ENCODE peak calls at places on chromosomes 6 and 20, in five cellular contexts. One of them, this sample, is unnamed.

GRCh38 chr6:294656-295565 is 2.6 kb downstream of the DUSP22 start:
- DNase-seq in A549: no peak
- DNase-seq in activated T-helper 2 cell treated with anti-CD3 and anti-CD28 coated beads, Interferon-gamma antibody, Interleukin-2, Interleukin-4, amounts not matched to agents 10 μg/mL and 5 μg/mL and 100 μg/mL, durations not matched to agents 14 hours and 24 hours and 36 hours: peak
- DNase-seq in CD14-positive monocyte: no peak
- DNase-seq in neural crest cell: no peak
- DNase-seq in this sample: no peak

GRCh38 chr6:18362058-18362561 is 25.0 kb upstream of the RNF144B start:
- DNase-seq in CD14-positive monocyte: no peak
- DNase-seq in A549: no peak
- DNase-seq in neural crest cell: no peak
- DNase-seq in activated T-helper 2 cell treated with anti-CD3 and anti-CD28 coated beads, Interferon-gamma antibody, Interleukin-2, Interleukin-4, amounts not matched to agents 10 μg/mL and 5 μg/mL and 100 μg/mL, durations not matched to agents 14 hours and 24 hours and 36 hours: no peak
- DNase-seq in this sample: no peak

GRCh38 chr6:107290491-107290890 is 168.9 kb downstream of the PDSS2 start:
- DNase-seq in activated T-helper 2 cell treated with anti-CD3 and anti-CD28 coated beads, Interferon-gamma antibody, Interleukin-2, Interleukin-4, amounts not matched to agents 10 μg/mL and 5 μg/mL and 100 μg/mL, durations not matched to agents 14 hours and 24 hours and 36 hours: no peak
- DNase-seq in A549: no peak
- DNase-seq in neural crest cell: peak
- DNase-seq in CD14-positive monocyte: no peak
- DNase-seq in this sample: no peak

GRCh38 chr6:150767585-150768164 is 97.8 kb upstream of the MTHFD1L start:
- DNase-seq in neural crest cell: no peak
- DNase-seq in CD14-positive monocyte: no peak
- DNase-seq in activated T-helper 2 cell treated with anti-CD3 and anti-CD28 coated beads, Interferon-gamma antibody, Interleukin-2, Interleukin-4, amounts not matched to agents 10 μg/mL and 5 μg/mL and 100 μg/mL, durations not matched to agents 14 hours and 24 hours and 36 hours: no peak
- DNase-seq in A549: no peak
- DNase-seq in this sample: no peak

GRCh38 chr20:14879020-14879697 is 541.7 kb upstream of the FLRT3 start:
- DNase-seq in activated T-helper 2 cell treated with anti-CD3 and anti-CD28 coated beads, Interferon-gamma antibody, Interleukin-2, Interleukin-4, amounts not matched to agents 10 μg/mL and 5 μg/mL and 100 μg/mL, durations not matched to agents 14 hours and 24 hours and 36 hours: no peak
- DNase-seq in neural crest cell: no peak
- DNase-seq in CD14-positive monocyte: no peak
- DNase-seq in A549: peak
- DNase-seq in this sample: no peak

GRCh38 chr6:43575105-43575771 is 600 bp downstream of the XPO5 start:
- DNase-seq in CD14-positive monocyte: no peak
- DNase-seq in neural crest cell: peak
- DNase-seq in activated T-helper 2 cell treated with anti-CD3 and anti-CD28 coated beads, Interferon-gamma antibody, Interleukin-2, Interleukin-4, amounts not matched to agents 10 μg/mL and 5 μg/mL and 100 μg/mL, durations not matched to agents 14 hours and 24 hours and 36 hours: no peak
- DNase-seq in A549: no peak
- DNase-seq in this sample: peak

GRCh38 chr6:27867051-27867940 is 44.9 kb downstream of the OR2B2 start:
- DNase-seq in activated T-helper 2 cell treated with anti-CD3 and anti-CD28 coated beads, Interferon-gamma antibody, Interleukin-2, Interleukin-4, amounts not matched to agents 10 μg/mL and 5 μg/mL and 100 μg/mL, durations not matched to agents 14 hours and 24 hours and 36 hours: peak
- DNase-seq in neural crest cell: peak
- DNase-seq in CD14-positive monocyte: peak
- DNase-seq in A549: peak
- DNase-seq in this sample: peak

GRCh38 chr6:14037402-14038277 is 79.9 kb upstream of the CD83 start:
- DNase-seq in activated T-helper 2 cell treated with anti-CD3 and anti-CD28 coated beads, Interferon-gamma antibody, Interleukin-2, Interleukin-4, amounts not matched to agents 10 μg/mL and 5 μg/mL and 100 μg/mL, durations not matched to agents 14 hours and 24 hours and 36 hours: no peak
- DNase-seq in CD14-positive monocyte: no peak
- DNase-seq in A549: no peak
- DNase-seq in neural crest cell: no peak
- DNase-seq in this sample: no peak

GRCh38 chr6:159989882-159990480 is 21.1 kb downstream of the IGF2R start:
- DNase-seq in A549: no peak
- DNase-seq in neural crest cell: no peak
- DNase-seq in CD14-positive monocyte: no peak
- DNase-seq in activated T-helper 2 cell treated with anti-CD3 and anti-CD28 coated beads, Interferon-gamma antibody, Interleukin-2, Interleukin-4, amounts not matched to agents 10 μg/mL and 5 μg/mL and 100 μg/mL, durations not matched to agents 14 hours and 24 hours and 36 hours: no peak
- DNase-seq in this sample: no peak

GRCh38 chr6:105798057-105798456 is 288.1 kb upstream of the PRDM1 start:
- DNase-seq in neural crest cell: no peak
- DNase-seq in CD14-positive monocyte: no peak
- DNase-seq in activated T-helper 2 cell treated with anti-CD3 and anti-CD28 coated beads, Interferon-gamma antibody, Interleukin-2, Interleukin-4, amounts not matched to agents 10 μg/mL and 5 μg/mL and 100 μg/mL, durations not matched to agents 14 hours and 24 hours and 36 hours: no peak
- DNase-seq in A549: no peak
- DNase-seq in this sample: no peak

GRCh38 chr20:59873409-59873808 is 60.0 kb downstream of the SYCP2 start:
- DNase-seq in activated T-helper 2 cell treated with anti-CD3 and anti-CD28 coated beads, Interferon-gamma antibody, Interleukin-2, Interleukin-4, amounts not matched to agents 10 μg/mL and 5 μg/mL and 100 μg/mL, durations not matched to agents 14 hours and 24 hours and 36 hours: no peak
- DNase-seq in A549: no peak
- DNase-seq in neural crest cell: no peak
- DNase-seq in CD14-positive monocyte: no peak
- DNase-seq in this sample: no peak

GRCh38 chr6:104540743-104541142 is 319.0 kb downstream of the HACE1 start:
- DNase-seq in neural crest cell: no peak
- DNase-seq in activated T-helper 2 cell treated with anti-CD3 and anti-CD28 coated beads, Interferon-gamma antibody, Interleukin-2, Interleukin-4, amounts not matched to agents 10 μg/mL and 5 μg/mL and 100 μg/mL, durations not matched to agents 14 hours and 24 hours and 36 hours: no peak
- DNase-seq in A549: no peak
- DNase-seq in CD14-positive monocyte: no peak
- DNase-seq in this sample: no peak

GRCh38 chr6:84739866-84740208 is 24.6 kb downstream of the TBX18 start:
- DNase-seq in CD14-positive monocyte: no peak
- DNase-seq in activated T-helper 2 cell treated with anti-CD3 and anti-CD28 coated beads, Interferon-gamma antibody, Interleukin-2, Interleukin-4, amounts not matched to agents 10 μg/mL and 5 μg/mL and 100 μg/mL, durations not matched to agents 14 hours and 24 hours and 36 hours: no peak
- DNase-seq in A549: no peak
- DNase-seq in neural crest cell: no peak
- DNase-seq in this sample: no peak

GRCh38 chr6:166626177-166627038 is 643 bp downstream of the RPS6KA2 start:
- DNase-seq in activated T-helper 2 cell treated with anti-CD3 and anti-CD28 coated beads, Interferon-gamma antibody, Interleukin-2, Interleukin-4, amounts not matched to agents 10 μg/mL and 5 μg/mL and 100 μg/mL, durations not matched to agents 14 hours and 24 hours and 36 hours: peak
- DNase-seq in A549: no peak
- DNase-seq in neural crest cell: peak
- DNase-seq in CD14-positive monocyte: no peak
- DNase-seq in this sample: no peak

GRCh38 chr6:34630040-34630439 is 66.5 kb downstream of the ILRUN start:
- DNase-seq in neural crest cell: no peak
- DNase-seq in activated T-helper 2 cell treated with anti-CD3 and anti-CD28 coated beads, Interferon-gamma antibody, Interleukin-2, Interleukin-4, amounts not matched to agents 10 μg/mL and 5 μg/mL and 100 μg/mL, durations not matched to agents 14 hours and 24 hours and 36 hours: no peak
- DNase-seq in A549: peak
- DNase-seq in CD14-positive monocyte: no peak
- DNase-seq in this sample: no peak

GRCh38 chr6:16647422-16647821 is 113.8 kb downstream of the ATXN1 start:
- DNase-seq in CD14-positive monocyte: no peak
- DNase-seq in neural crest cell: no peak
- DNase-seq in activated T-helper 2 cell treated with anti-CD3 and anti-CD28 coated beads, Interferon-gamma antibody, Interleukin-2, Interleukin-4, amounts not matched to agents 10 μg/mL and 5 μg/mL and 100 μg/mL, durations not matched to agents 14 hours and 24 hours and 36 hours: no peak
- DNase-seq in A549: no peak
- DNase-seq in this sample: no peak

GRCh38 chr6:39357998-39358686 is 35.6 kb upstream of the KCNK16 start:
- DNase-seq in activated T-helper 2 cell treated with anti-CD3 and anti-CD28 coated beads, Interferon-gamma antibody, Interleukin-2, Interleukin-4, amounts not matched to agents 10 μg/mL and 5 μg/mL and 100 μg/mL, durations not matched to agents 14 hours and 24 hours and 36 hours: no peak
- DNase-seq in A549: no peak
- DNase-seq in CD14-positive monocyte: no peak
- DNase-seq in neural crest cell: no peak
- DNase-seq in this sample: no peak

GRCh38 chr6:139981810-139982550 is 607.5 kb upstream of the CITED2 start:
- DNase-seq in neural crest cell: peak
- DNase-seq in CD14-positive monocyte: no peak
- DNase-seq in A549: peak
- DNase-seq in activated T-helper 2 cell treated with anti-CD3 and anti-CD28 coated beads, Interferon-gamma antibody, Interleukin-2, Interleukin-4, amounts not matched to agents 10 μg/mL and 5 μg/mL and 100 μg/mL, durations not matched to agents 14 hours and 24 hours and 36 hours: no peak
- DNase-seq in this sample: no peak

GRCh38 chr6:50030777-50031562 is 9.2 kb upstream of the DEFB110 start:
- DNase-seq in activated T-helper 2 cell treated with anti-CD3 and anti-CD28 coated beads, Interferon-gamma antibody, Interleukin-2, Interleukin-4, amounts not matched to agents 10 μg/mL and 5 μg/mL and 100 μg/mL, durations not matched to agents 14 hours and 24 hours and 36 hours: no peak
- DNase-seq in CD14-positive monocyte: no peak
- DNase-seq in A549: peak
- DNase-seq in neural crest cell: peak
- DNase-seq in this sample: peak

GRCh38 chr6:37777272-37777736 is 42.2 kb upstream of the ZFAND3 start:
- DNase-seq in CD14-positive monocyte: no peak
- DNase-seq in A549: no peak
- DNase-seq in activated T-helper 2 cell treated with anti-CD3 and anti-CD28 coated beads, Interferon-gamma antibody, Interleukin-2, Interleukin-4, amounts not matched to agents 10 μg/mL and 5 μg/mL and 100 μg/mL, durations not matched to agents 14 hours and 24 hours and 36 hours: no peak
- DNase-seq in neural crest cell: no peak
- DNase-seq in this sample: no peak

GRCh38 chr6:155710704-155711103 is 255.1 kb upstream of the NOX3 start:
- DNase-seq in CD14-positive monocyte: no peak
- DNase-seq in A549: no peak
- DNase-seq in activated T-helper 2 cell treated with anti-CD3 and anti-CD28 coated beads, Interferon-gamma antibody, Interleukin-2, Interleukin-4, amounts not matched to agents 10 μg/mL and 5 μg/mL and 100 μg/mL, durations not matched to agents 14 hours and 24 hours and 36 hours: no peak
- DNase-seq in neural crest cell: no peak
- DNase-seq in this sample: peak

GRCh38 chr20:17538517-17539170 is 7.5 kb upstream of the BFSP1 start:
- DNase-seq in neural crest cell: no peak
- DNase-seq in CD14-positive monocyte: no peak
- DNase-seq in activated T-helper 2 cell treated with anti-CD3 and anti-CD28 coated beads, Interferon-gamma antibody, Interleukin-2, Interleukin-4, amounts not matched to agents 10 μg/mL and 5 μg/mL and 100 μg/mL, durations not matched to agents 14 hours and 24 hours and 36 hours: no peak
- DNase-seq in A549: peak
- DNase-seq in this sample: no peak

GRCh38 chr6:113654396-113654795 is 202.7 kb upstream of the MARCKS start:
- DNase-seq in neural crest cell: no peak
- DNase-seq in CD14-positive monocyte: peak
- DNase-seq in A549: peak
- DNase-seq in activated T-helper 2 cell treated with anti-CD3 and anti-CD28 coated beads, Interferon-gamma antibody, Interleukin-2, Interleukin-4, amounts not matched to agents 10 μg/mL and 5 μg/mL and 100 μg/mL, durations not matched to agents 14 hours and 24 hours and 36 hours: no peak
- DNase-seq in this sample: no peak

This sample was measured in D341Med.